ENCODE peak calls at places on chromosomes 12 and 14, in nine cellular contexts. K is HCT116, B is ascending aorta, F is lower lobe of right lung, M is mucosa of descending colon, X is adrenal gland, L is adipocyte, Q is cardiac muscle cell, H is small intestine. Z is an unnamed sample.

GRCh38 chr12:20527396-20528154 is 159.2 kb downstream of the PDE3A start:
- DNase-seq in K (no peak), B (no peak), F (no peak), M (no peak), X (no peak), L (peak; percentile 54), Q (peak; percentile 70), H (no peak), Z (no peak)

GRCh38 chr14:52313903-52314481 is at the start of gene PTGER2:
- DNase-seq in K (peak; percentile 57), B (peak; percentile 60), F (peak; percentile 95), M (peak; percentile 91), X (peak; percentile 76), L (peak; percentile 97), Q (peak; percentile 94), H (peak; percentile 71), Z (peak; percentile 95)

GRCh38 chr12:128792881-128793280 is 30.9 kb downstream of the SLC15A4 start:
- DNase-seq in K (no peak), B (no peak), F (peak; percentile 26), M (no peak), X (no peak), L (no peak), Q (no peak), H (no peak), Z (no peak)

GRCh38 chr12:95262808-95263207 is 45.2 kb downstream of the VEZT start:
- DNase-seq in K (no peak), B (no peak), F (no peak), M (no peak), X (no peak), L (no peak), Q (peak; percentile 34), H (no peak), Z (no peak)

GRCh38 chr14:65228956-65229355 is 126.6 kb upstream of the MAX start:
- DNase-seq in K (no peak), B (no peak), F (no peak), M (no peak), X (no peak), L (no peak), Q (no peak), H (no peak), Z (no peak)

GRCh38 chr12:42593781-42594322 is 4.3 kb upstream of the PRICKLE1 start:
- DNase-seq in K (no peak), B (no peak), F (no peak), M (no peak), X (no peak), L (no peak), Q (no peak), H (peak; percentile 22), Z (no peak)

GRCh38 chr12:1044697-1045096 is 53.7 kb downstream of the ERC1 start:
- DNase-seq in K (no peak), B (no peak), F (no peak), M (no peak), X (no peak), L (peak; percentile 73), Q (peak; percentile 36), H (no peak), Z (no peak)

GRCh38 chr12:131415781-131416180 is 295.1 kb upstream of the SFSWAP start:
- DNase-seq in K (peak; percentile 44), B (no peak), F (no peak), M (no peak), X (no peak), L (no peak), Q (no peak), H (no peak), Z (no peak)

GRCh38 chr12:90229771-90230170 is 521.1 kb upstream of the ATP2B1 start:
- DNase-seq in K (no peak), B (no peak), F (no peak), M (no peak), X (no peak), L (no peak), Q (peak; percentile 19), H (no peak), Z (no peak)

GRCh38 chr12:95820096-95820703 is 29.6 kb upstream of the NTN4 start:
- DNase-seq in K (peak; percentile 41), B (no peak), F (no peak), M (peak; percentile 86), X (peak; percentile 77), L (peak; percentile 80), Q (peak; percentile 69), H (peak; percentile 73), Z (peak; percentile 41)

GRCh38 chr12:57764662-57765002 is 2.2 kb downstream of the CYP27B1 start:
- DNase-seq in K (no peak), B (no peak), F (no peak), M (peak; percentile 54), X (peak; percentile 34), L (no peak), Q (no peak), H (peak; percentile 49), Z (no peak)

GRCh38 chr12:106145539-106146447 is 7.0 kb upstream of the NUAK1 start:
- DNase-seq in K (no peak), B (no peak), F (no peak), M (peak; percentile 89), X (peak; percentile 50), L (no peak), Q (peak; percentile 67), H (peak; percentile 73), Z (peak; percentile 74)

GRCh38 chr12:103327676-103328075 is 168.1 kb downstream of the C12orf42 start:
- DNase-seq in K (no peak), B (no peak), F (no peak), M (no peak), X (no peak), L (no peak), Q (no peak), H (no peak), Z (no peak)

GRCh38 chr14:75049731-75050201 is 1.5 kb downstream of the MLH3 start:
- DNase-seq in K (no peak), B (no peak), F (no peak), M (no peak), X (no peak), L (peak; percentile 91), Q (peak; percentile 27), H (no peak), Z (no peak)

GRCh38 chr14:75049136-75049535 is 2.1 kb downstream of the MLH3 start:
- DNase-seq in K (no peak), B (no peak), F (no peak), M (no peak), X (no peak), L (no peak), Q (no peak), H (no peak), Z (no peak)

GRCh38 chr14:75051556-75051899 is 261 bp upstream of the MLH3 start:
- DNase-seq in K (no peak), B (no peak), F (no peak), M (no peak), X (no peak), L (no peak), Q (no peak), H (no peak), Z (no peak)

GRCh38 chr14:75050852-75051555 is at the start of gene MLH3:
- DNase-seq in K (peak; percentile 65), B (peak; percentile 33), F (peak; percentile 88), M (peak; percentile 88), X (peak; percentile 83), L (peak; percentile 85), Q (peak; percentile 90), H (peak; percentile 93), Z (peak; percentile 89)

GRCh38 chr14:75053396-75054289 is 2.4 kb upstream of the MLH3 start:
- DNase-seq in K (no peak), B (no peak), F (no peak), M (no peak), X (peak; percentile 54), L (peak; percentile 62), Q (no peak), H (no peak), Z (no peak)
- H3K36me3 ChIP-seq in K (peaks cover 7% of the 10 kb centered on the region), B (no peaks in the 10 kb centered on the region), F (no peaks in the 10 kb centered on the region), M (no peaks in the 10 kb centered on the region), X (no peaks in the 10 kb centered on the region), L (no peaks in the 10 kb centered on the region), Q (no peaks in the 10 kb centered on the region), H (no peaks in the 10 kb centered on the region), Z (no peaks in the 10 kb centered on the region)

DNA sequence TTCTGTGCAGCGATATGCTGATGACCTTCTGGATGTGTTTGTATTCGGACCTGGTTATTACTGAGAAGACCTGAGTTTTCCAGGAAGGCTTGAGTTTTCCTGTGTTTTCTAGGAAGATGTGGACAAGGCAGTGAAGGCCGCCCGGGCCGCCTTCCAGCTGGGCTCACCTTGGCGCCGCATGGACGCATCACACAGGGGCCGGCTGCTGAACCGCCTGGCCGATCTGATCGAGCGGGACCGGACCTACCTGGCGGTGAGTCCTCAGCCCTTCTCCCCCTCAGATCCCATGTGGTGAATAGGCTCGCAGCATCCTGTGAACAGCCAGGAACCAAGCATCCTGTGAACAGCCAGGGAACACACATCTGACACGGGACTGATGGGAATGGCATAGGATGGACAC is 16.3 kb downstream of the ALDH2 start:
- DNase-seq in K (no peak), B (no peak), F (no peak), M (no peak), X (no peak), L (no peak), Q (no peak), H (no peak), Z (no peak)
- H3K36me3 ChIP-seq in K (peaks cover 8% of the 10 kb centered on the region), B (peaks cover 58% of the 10 kb centered on the region), F (peaks cover 83% of the 10 kb centered on the region), M (peaks cover 7% of the 10 kb centered on the region), X (peaks cover 49% of the 10 kb centered on the region), L (peaks cover 44% of the 10 kb centered on the region), Q (peaks cover 16% of the 10 kb centered on the region), H (peaks cover 10% of the 10 kb centered on the region), Z (peaks cover 13% of the 10 kb centered on the region)

DNA sequence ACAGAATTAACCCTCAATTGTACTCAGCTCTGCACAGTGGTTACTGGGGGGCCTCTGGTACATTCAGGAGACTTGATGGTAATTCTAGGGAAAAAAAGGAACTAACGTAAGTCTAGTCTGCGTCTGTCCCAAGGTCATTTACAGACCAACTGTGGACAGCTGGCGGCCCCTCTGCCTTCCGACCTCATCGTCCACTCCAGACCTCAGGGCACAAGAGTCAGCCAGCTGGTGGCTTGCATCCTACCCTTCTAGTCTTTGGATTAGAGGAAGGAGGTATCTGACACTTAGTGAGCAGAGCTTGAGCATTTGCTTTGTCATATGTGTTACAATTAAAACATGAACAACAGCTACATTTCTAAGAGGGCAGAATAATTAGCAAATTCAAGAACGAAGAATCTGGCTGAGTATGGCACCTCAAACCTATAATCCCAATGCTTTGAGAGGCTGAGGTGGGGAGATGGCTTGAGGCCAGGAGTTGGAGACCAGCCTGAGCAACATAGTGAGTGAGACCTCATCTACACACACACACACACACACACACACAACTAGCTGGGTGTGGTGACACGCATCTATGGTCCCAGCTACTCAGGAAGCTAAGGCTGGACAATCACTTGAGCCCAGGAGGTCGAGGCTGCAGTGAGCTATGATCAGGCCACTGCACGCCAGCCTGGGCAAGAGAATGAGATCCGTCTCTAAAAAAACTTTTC is 36.5 kb downstream of the SSH1 start:
- DNase-seq in K (no peak), B (no peak), F (no peak), M (no peak), X (peak; percentile 61), L (no peak), Q (no peak), H (no peak), Z (no peak)
- H3K36me3 ChIP-seq in K (peaks cover 65% of the 10 kb centered on the region), B (peaks cover 45% of the 10 kb centered on the region), F (peaks cover 67% of the 10 kb centered on the region), M (no peaks in the 10 kb centered on the region), X (peaks cover 38% of the 10 kb centered on the region), L (peaks cover 69% of the 10 kb centered on the region), Q (peaks cover 31% of the 10 kb centered on the region), H (peaks cover 5% of the 10 kb centered on the region), Z (no peaks in the 10 kb centered on the region)

DNA sequence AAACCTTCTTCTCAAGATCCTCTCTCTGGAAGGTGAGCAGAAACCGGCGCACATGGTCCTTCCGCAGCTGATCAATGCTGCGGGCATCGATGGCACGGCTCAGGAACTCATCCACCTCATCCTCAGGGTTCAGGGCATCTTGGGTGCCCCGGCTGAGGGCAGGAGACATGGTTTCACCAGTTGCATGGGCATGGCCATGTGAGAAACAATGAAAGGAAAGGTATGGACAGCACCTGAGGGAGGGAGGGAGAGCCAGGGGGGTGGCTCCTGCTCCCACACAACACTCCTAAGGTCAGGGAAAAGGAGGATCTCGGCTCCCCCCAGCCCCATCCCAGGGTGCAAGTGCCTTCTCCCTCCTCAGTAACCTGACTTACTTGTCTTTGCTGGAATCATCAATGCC is 13.6 kb downstream of the ADCY6 start:
- DNase-seq in K (no peak), B (no peak), F (no peak), M (no peak), X (no peak), L (no peak), Q (no peak), H (no peak), Z (no peak)
- H3K36me3 ChIP-seq in K (peaks cover 14% of the 10 kb centered on the region), B (peaks cover 78% of the 10 kb centered on the region), F (peaks cover 71% of the 10 kb centered on the region), M (peaks cover 11% of the 10 kb centered on the region), X (peaks cover 62% of the 10 kb centered on the region), L (peaks cover 81% of the 10 kb centered on the region), Q (peaks cover 46% of the 10 kb centered on the region), H (peaks cover 4% of the 10 kb centered on the region), Z (peaks cover 42% of the 10 kb centered on the region)

Z was measured in transverse colon.